ENCODE peak calls at places on chromosomes 11 and 22, in seven cellular contexts. T is activated naive CD4-positive, alpha-beta T cell; W is mucosa of descending colon; O is NCI-H1105; Y is suprapubic skin; U is stimulated activated CD8-positive, alpha-beta memory T cell treated with anti-CD3 and anti-CD28 coated beads, Interleukin-4, amount 100 ng/mL, for 1 hour; F is WERI-Rb-1. Z is an unnamed sample.

GRCh38 chr11:46918087-46918751 is at the start of gene LRP4:
- DNase-seq in W (peak), Y (no peak), U (no peak), T (no peak), F (peak), O (no peak), Z (no peak)

GRCh38 chr11:44630511-44631210 is 65.2 kb downstream of the CD82 start:
- DNase-seq in F (peak), W (no peak), T (no peak), Y (peak), U (no peak), O (no peak), Z (peak)

GRCh38 chr11:126357969-126358762 is 2.7 kb downstream of the ST3GAL4 start:
- DNase-seq in Y (peak), F (no peak), W (no peak), U (no peak), O (no peak), T (no peak), Z (no peak)

GRCh38 chr11:1299621-1300020 is 9.8 kb downstream of the TOLLIP start:
- DNase-seq in Y (peak), T (no peak), U (no peak), O (no peak), F (no peak), W (no peak), Z (peak)

GRCh38 chr22:46528121-46528610 is 9.3 kb downstream of the CELSR1 start:
- DNase-seq in Y (no peak), T (no peak), F (no peak), U (no peak), W (no peak), O (no peak), Z (no peak)

GRCh38 chr22:29733362-29734322 is 13.8 kb downstream of the CABP7 start:
- DNase-seq in Y (no peak), W (peak), U (no peak), F (peak), O (peak), T (no peak), Z (no peak)

GRCh38 chr11:57761301-57762234 is at the start of gene CTNND1:
- DNase-seq in T (no peak), Y (peak), F (no peak), W (peak), O (peak), U (no peak), Z (peak)

GRCh38 chr22:19663821-19664325 is 50.4 kb upstream of the SEPTIN5 start:
- DNase-seq in W (no peak), T (no peak), U (no peak), O (no peak), F (peak), Y (peak), Z (no peak)

GRCh38 chr22:47090591-47091240 is 328.3 kb downstream of the TBC1D22A start:
- DNase-seq in F (no peak), W (no peak), U (no peak), O (no peak), Y (peak), T (no peak), Z (no peak)